ENCODE peak calls at places on chromosomes 5 and 9, in eight cellular contexts. L is fibroblast of pulmonary artery, I is NCI-H460, N is heart right ventricle, C is lung, A is AG20443, Q is foreskin fibroblast, R is T-helper 1 cell. H is an unnamed sample.
A peak's percentile ranks its signal among the peaks of the same experiment; 100 is the strongest.

GRCh38 chr9:27394154-27394825 is 97.3 kb upstream of the EQTN start:
- DNase-seq in Q (no peak), L (no peak), I (peak; percentile 6), R (no peak), N (no peak), A (no peak), C (no peak), H (no peak)

GRCh38 chr5:39055027-39055759 is 19.0 kb downstream of the RICTOR start:
- DNase-seq in A (no peak), C (no peak), R (no peak), Q (no peak), N (no peak), I (no peak), L (no peak), H (no peak)

GRCh38 chr5:67543704-67544103 is 347.1 kb upstream of the CD180 start:
- DNase-seq in I (no peak), Q (peak; percentile 74), A (peak; percentile 38), R (no peak), N (no peak), L (no peak), C (no peak), H (no peak)

GRCh38 chr5:169944115-169944514 is 36.2 kb downstream of the INSYN2B start:
- DNase-seq in N (no peak), C (no peak), A (no peak), L (no peak), R (no peak), I (no peak), Q (no peak), H (no peak)

GRCh38 chr9:109745335-109746283 is 34.4 kb upstream of the PALM2AKAP2 start:
- DNase-seq in N (peak; percentile 59), I (no peak), R (no peak), L (peak; percentile 76), Q (peak; percentile 80), A (peak; percentile 54), C (peak; percentile 40), H (peak; percentile 54)

GRCh38 chr5:157740211-157740610 is 3.3 kb upstream of the LSM11 start:
- DNase-seq in N (no peak), I (peak; percentile 41), C (no peak), R (no peak), Q (peak; percentile 17), L (no peak), A (peak; percentile 35), H (no peak)

GRCh38 chr5:96384353-96384752 is 48.7 kb downstream of the PCSK1 start:
- DNase-seq in R (no peak), Q (peak; percentile 88), A (peak; percentile 86), L (peak; percentile 69), I (peak; percentile 68), C (no peak), N (peak; percentile 37), H (no peak)

GRCh38 chr9:95266649-95267048 is 50.9 kb downstream of the FANCC start:
- DNase-seq in I (no peak), L (no peak), A (no peak), C (no peak), N (no peak), Q (no peak), R (no peak), H (no peak)

GRCh38 chr5:53302524-53302923 is 177.9 kb upstream of the FST start:
- DNase-seq in C (no peak), Q (peak; percentile 79), A (peak; percentile 20), I (no peak), L (peak; percentile 42), R (no peak), N (no peak), H (no peak)

GRCh38 chr5:179164331-179165311 is 104.4 kb downstream of the ZNF354C start:
- DNase-seq in R (no peak), Q (no peak), C (no peak), A (no peak), N (no peak), I (no peak), L (no peak), H (no peak)

GRCh38 chr5:22560115-22560514 is 293.0 kb downstream of the CDH12 start:
- DNase-seq in R (no peak), Q (peak; percentile 5), N (no peak), I (peak; percentile 3), L (peak; percentile 94), C (no peak), A (peak; percentile 8), H (no peak)

GRCh38 chr5:95035891-95036675 is 248.8 kb downstream of the MCTP1 start:
- DNase-seq in A (no peak), R (no peak), L (no peak), I (no peak), Q (no peak), C (no peak), N (no peak), H (no peak)

GRCh38 chr5:8650197-8650596 is 781.2 kb downstream of the MTRR start:
- DNase-seq in I (no peak), R (no peak), Q (peak; percentile 25), N (no peak), C (no peak), A (peak; percentile 11), L (no peak), H (no peak)

GRCh38 chr9:29449294-29449693 is 1876.0 kb upstream of the C9orf72 start:
- DNase-seq in R (no peak), I (no peak), C (no peak), Q (no peak), L (no peak), A (no peak), N (no peak), H (no peak)

GRCh38 chr5:1106385-1107166 is 5.3 kb downstream of the SLC12A7 start:
- DNase-seq in L (no peak), R (no peak), Q (no peak), A (no peak), C (no peak), I (no peak), N (no peak), H (no peak)